ENCODE peak calls at places on chromosomes 4 and X, in ten cellular contexts. B is NCI-H774; V is T-cell; F is CD4-positive, alpha-beta memory T cell; T is non-pigmented ciliary epithelial cell; O is astrocyte of the cerebellum; C is SW480; G is AML-193; E is upper lobe of right lung; D is GM13976. Y is an unnamed sample.

GRCh38 chr4:16226816-16227461 is 668 bp upstream of the TAPT1 start:
- DNase-seq in G (no peak), B (no peak), C (peak), F (no peak), E (peak), T (no peak), V (peak), O (no peak), D (peak), Y (no peak)

GRCh38 chr4:157978680-157979361 is 194.0 kb downstream of the GASK1B start:
- DNase-seq in B (no peak), F (peak), T (peak), G (peak), O (peak), C (peak), V (peak), D (peak), E (peak), Y (peak)

GRCh38 chrX:153812220-153812619 is 17.8 kb downstream of the SSR4 start:
- DNase-seq in O (no peak), V (no peak), D (no peak), E (no peak), F (no peak), B (no peak), G (no peak), T (no peak), C (no peak), Y (no peak)

GRCh38 chrX:24260827-24261550 is 52.9 kb downstream of the SUPT20HL2 start:
- DNase-seq in G (peak), F (no peak), C (no peak), D (peak), B (no peak), E (no peak), V (no peak), T (no peak), O (no peak), Y (peak)

GRCh38 chrX:57595381-57595811 is 3.6 kb downstream of the ZXDB start:
- DNase-seq in G (no peak), B (no peak), D (no peak), C (peak), F (peak), O (peak), E (no peak), T (peak), V (no peak), Y (peak)

GRCh38 chr4:71709961-71710360 is 73.9 kb downstream of the GC start:
- DNase-seq in O (no peak), T (no peak), F (no peak), G (no peak), D (no peak), C (no peak), E (no peak), V (no peak), B (no peak), Y (no peak)

GRCh38 chr4:1242506-1243450 is 6.2 kb downstream of the CTBP1 start:
- DNase-seq in C (no peak), T (no peak), E (peak), F (no peak), B (no peak), O (no peak), G (no peak), D (no peak), V (no peak), Y (no peak)

GRCh38 chr4:57287687-57288604 is 177.8 kb upstream of the IGFBP7 start:
- DNase-seq in O (no peak), G (no peak), C (no peak), V (no peak), T (no peak), D (no peak), B (no peak), F (no peak), E (no peak), Y (no peak)

GRCh38 chr4:64940698-64941097 is 531.4 kb upstream of the TECRL start:
- DNase-seq in G (no peak), T (peak), B (no peak), V (no peak), F (no peak), D (no peak), O (peak), E (no peak), C (no peak), Y (no peak)

GRCh38 chr4:8250167-8250566 is 19.4 kb upstream of the HTRA3 start:
- DNase-seq in V (no peak), C (no peak), T (no peak), E (no peak), B (no peak), G (no peak), F (no peak), O (no peak), D (no peak), Y (no peak)

GRCh38 chr4:51880016-51880915 is 37.3 kb downstream of the DCUN1D4 start:
- DNase-seq in T (no peak), B (no peak), C (no peak), F (no peak), E (no peak), O (no peak), G (no peak), V (no peak), D (no peak), Y (no peak)

GRCh38 chr4:176563591-176563990 is 229.1 kb downstream of the VEGFC start:
- DNase-seq in T (no peak), G (no peak), C (no peak), O (no peak), V (no peak), D (no peak), F (no peak), E (no peak), B (no peak), Y (no peak)

GRCh38 chr4:94491322-94491721 is 39.6 kb downstream of the PDLIM5 start:
- DNase-seq in T (no peak), E (no peak), V (no peak), O (peak), F (no peak), G (no peak), C (no peak), D (no peak), B (no peak), Y (no peak)

GRCh38 chr4:2796261-2797187 is 3.6 kb downstream of the SH3BP2 start:
- DNase-seq in D (no peak), F (no peak), V (no peak), C (no peak), E (peak), B (no peak), G (no peak), O (no peak), T (no peak), Y (no peak)

GRCh38 chrX:10496345-10496965 is 123.9 kb downstream of the MID1 start:
- DNase-seq in B (no peak), E (no peak), F (no peak), C (no peak), D (no peak), V (no peak), O (peak), G (no peak), T (peak), Y (no peak)

GRCh38 chr4:65669008-65669971 is 999 bp downstream of the EPHA5 start:
- DNase-seq in B (no peak), E (peak), D (peak), V (no peak), G (no peak), C (no peak), F (no peak), T (no peak), O (peak), Y (no peak)

GRCh38 chrX:20372533-20372932 is 105.8 kb upstream of the RPS6KA3 start:
- DNase-seq in C (peak), T (no peak), V (no peak), B (no peak), F (no peak), G (no peak), E (no peak), O (no peak), D (no peak), Y (no peak)

GRCh38 chr4:14841801-14842748 is 160.2 kb upstream of the CPEB2 start:
- DNase-seq in G (no peak), B (no peak), V (no peak), F (no peak), E (peak), O (no peak), C (peak), D (no peak), T (no peak), Y (no peak)

GRCh38 chr4:78512357-78512920 is 39.1 kb upstream of the ANXA3 start:
- DNase-seq in V (no peak), G (no peak), D (no peak), F (no peak), O (no peak), B (no peak), E (peak), C (no peak), T (no peak), Y (no peak)

GRCh38 chrX:11881485-11882170 is 123.6 kb downstream of the MSL3 start:
- DNase-seq in B (no peak), C (no peak), F (no peak), D (no peak), G (no peak), O (no peak), V (no peak), E (no peak), T (no peak), Y (no peak)

GRCh38 chrX:48736303-48736702 is 25.2 kb upstream of the GLOD5 start:
- DNase-seq in C (no peak), B (no peak), O (no peak), E (no peak), F (no peak), G (no peak), D (no peak), T (no peak), V (no peak), Y (no peak)

GRCh38 chr4:12488672-12489071 is 995.5 kb downstream of the RAB28 start:
- DNase-seq in E (no peak), B (no peak), C (no peak), O (no peak), G (no peak), F (no peak), T (no peak), D (no peak), V (no peak), Y (no peak)

GRCh38 chr4:113003841-113004240 is 45.6 kb upstream of the ANK2 start:
- DNase-seq in B (no peak), V (no peak), O (no peak), C (no peak), E (no peak), D (no peak), T (no peak), G (no peak), F (no peak), Y (no peak)

GRCh38 chrX:40012800-40013682 is 84.7 kb downstream of the BCOR start:
- DNase-seq in O (no peak), B (peak), F (peak), D (peak), T (no peak), G (peak), C (peak), V (no peak), E (peak), Y (peak)

GRCh38 chrX:49230500-49231232 is 2.5 kb downstream of the CACNA1F start:
- DNase-seq in O (no peak), B (peak), D (peak), C (peak), E (peak), T (no peak), G (no peak), V (peak), F (peak), Y (no peak)

GRCh38 chr4:1881709-1882108 is 10.5 kb downstream of the NSD2 start:
- DNase-seq in V (no peak), T (no peak), G (no peak), B (no peak), D (no peak), C (no peak), E (no peak), O (no peak), F (no peak), Y (no peak)

Y was measured in Jurkat, Clone E6-1.